ENCODE peak calls at places on chromosomes 3 and 15, in four cellular contexts. One of them, this sample, is unnamed.

GRCh38 chr3:37887062-37887461 is 25.4 kb downstream of the CTDSPL start:
- DNase-seq in transverse colon: no peak
- DNase-seq in A549: no peak
- DNase-seq in AG10803: no peak
- DNase-seq in this sample: no peak

GRCh38 chr15:62248277-62248974 is 83.3 kb upstream of the C2CD4B start:
- DNase-seq in transverse colon: no peak
- DNase-seq in A549: no peak
- DNase-seq in AG10803: no peak
- DNase-seq in this sample: no peak

GRCh38 chr15:51681303-51681963 is at the start of gene SCG3:
- DNase-seq in transverse colon: peak; percentile 76
- DNase-seq in A549: peak; percentile 25
- DNase-seq in AG10803: peak; percentile 37
- DNase-seq in this sample: peak; percentile 78

GRCh38 chr3:179071161-179071568 is 444 bp downstream of the ZMAT3 start:
- DNase-seq in transverse colon: peak; percentile 30
- DNase-seq in A549: peak; percentile 15
- DNase-seq in AG10803: peak; percentile 48
- DNase-seq in this sample: no peak

GRCh38 chr15:75945953-75946352 is 42.3 kb downstream of the FBXO22 start:
- DNase-seq in transverse colon: no peak
- DNase-seq in A549: no peak
- DNase-seq in AG10803: peak; percentile 16
- DNase-seq in this sample: peak; percentile 18

GRCh38 chr3:178246004-178246403 is 290.2 kb upstream of the KCNMB2 start:
- DNase-seq in transverse colon: no peak
- DNase-seq in A549: no peak
- DNase-seq in AG10803: no peak
- DNase-seq in this sample: no peak

GRCh38 chr3:42101481-42101880 is 10.3 kb downstream of the TRAK1 start:
- DNase-seq in transverse colon: no peak
- DNase-seq in A549: no peak
- DNase-seq in AG10803: no peak
- DNase-seq in this sample: peak; percentile 56

GRCh38 chr15:66215811-66216210 is 37.7 kb downstream of the MEGF11 start:
- DNase-seq in transverse colon: no peak
- DNase-seq in A549: no peak
- DNase-seq in AG10803: no peak
- DNase-seq in this sample: no peak

GRCh38 chr3:124258057-124258500 is 266.2 kb upstream of the ROPN1 start:
- DNase-seq in transverse colon: no peak
- DNase-seq in A549: no peak
- DNase-seq in AG10803: peak; percentile 35
- DNase-seq in this sample: no peak

GRCh38 chr3:171566803-171567422 is 106.7 kb upstream of the TNIK start:
- DNase-seq in transverse colon: no peak
- DNase-seq in A549: peak; percentile 26
- DNase-seq in AG10803: peak; percentile 30
- DNase-seq in this sample: peak; percentile 16

GRCh38 chr15:68994149-68994548 is 20.3 kb upstream of the NOX5 start:
- DNase-seq in transverse colon: no peak
- DNase-seq in A549: no peak
- DNase-seq in AG10803: peak; percentile 84
- DNase-seq in this sample: peak; percentile 22

GRCh38 chr3:15805756-15806266 is 8.0 kb upstream of the ANKRD28 start:
- DNase-seq in transverse colon: no peak
- DNase-seq in A549: no peak
- DNase-seq in AG10803: peak; percentile 63
- DNase-seq in this sample: no peak

GRCh38 chr15:70198441-70199123 is 100.9 kb upstream of the TLE3 start:
- DNase-seq in transverse colon: no peak
- DNase-seq in A549: no peak
- DNase-seq in AG10803: no peak
- DNase-seq in this sample: no peak

GRCh38 chr3:60933828-60934227 is 317.4 kb downstream of the FHIT start:
- DNase-seq in transverse colon: no peak
- DNase-seq in A549: no peak
- DNase-seq in AG10803: peak; percentile 2
- DNase-seq in this sample: no peak
- TF ChIP-seq CTCF in transverse colon: no peak
- TF ChIP-seq CTCF in A549: no peak
- TF ChIP-seq CTCF in AG10803: no peak
- TF ChIP-seq CTCF in this sample: no peak

DNA sequence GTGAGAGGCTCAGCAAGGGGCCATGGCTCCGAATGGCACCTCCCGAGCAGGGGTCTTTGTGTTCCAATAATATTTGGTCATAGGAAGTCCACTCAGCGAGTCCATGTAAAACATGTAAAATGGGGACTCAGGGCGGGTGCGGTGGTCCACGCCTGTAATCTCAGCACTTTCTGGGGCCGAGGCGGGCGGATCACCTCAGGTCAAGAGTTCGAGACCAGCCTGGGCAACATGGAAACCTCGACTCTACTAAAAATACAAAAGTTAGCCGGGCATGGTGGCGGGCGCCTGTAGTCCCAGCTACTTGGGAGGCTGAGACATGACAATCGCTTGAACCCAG is 26.4 kb downstream of the EFCC1 start:
- DNase-seq in transverse colon: no peak
- DNase-seq in A549: no peak
- DNase-seq in AG10803: no peak
- DNase-seq in this sample: no peak
- H3K4me3 ChIP-seq in transverse colon: peak overlapping the region; percentile 34
- H3K4me3 ChIP-seq in A549: peak overlapping the region; percentile 54
- H3K4me3 ChIP-seq in AG10803: no peak overlapping the region
- H3K4me3 ChIP-seq in this sample: no peak overlapping the region

DNA sequence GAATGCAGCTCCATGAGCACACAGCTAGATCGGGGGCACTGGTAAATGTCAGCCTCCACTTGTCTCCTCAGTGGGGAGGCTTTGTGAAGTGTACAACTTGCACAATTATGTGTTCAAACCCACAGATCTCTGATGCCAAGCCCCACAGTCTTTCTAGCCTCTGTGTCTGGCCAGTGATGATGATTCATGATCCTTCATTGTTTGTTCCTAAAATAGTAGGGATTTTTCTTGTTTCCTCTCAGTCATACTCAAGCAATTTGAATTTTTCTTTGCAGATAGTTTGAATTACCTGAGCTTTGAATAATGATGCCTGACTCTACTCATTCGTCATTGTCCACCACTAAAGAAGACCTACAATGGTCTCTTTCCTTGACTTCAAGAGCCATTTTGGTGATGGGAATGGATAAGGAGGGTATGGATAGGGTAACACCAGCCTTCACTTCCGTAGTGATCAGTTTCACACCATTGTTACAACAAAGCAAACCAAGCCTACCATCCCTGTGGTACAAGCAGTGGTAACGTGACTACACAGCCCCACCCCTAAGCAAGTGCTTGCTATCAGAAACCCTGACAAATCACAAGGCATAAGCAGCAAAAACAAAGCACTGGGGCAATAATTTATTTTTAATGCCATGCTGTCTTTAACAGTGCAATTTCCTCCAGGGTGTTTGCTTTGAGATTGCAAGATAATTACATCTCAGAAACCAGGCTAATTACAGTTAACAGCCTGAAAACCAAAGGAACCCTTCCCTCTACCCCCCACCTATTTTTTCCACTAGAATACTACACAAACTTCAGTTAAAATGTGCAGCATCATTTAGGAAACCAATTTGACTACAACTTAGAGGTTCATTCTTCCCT is 114.1 kb upstream of the PPP2R3A start:
- DNase-seq in transverse colon: no peak
- DNase-seq in A549: no peak
- DNase-seq in AG10803: peak; percentile 47
- DNase-seq in this sample: no peak
- TF ChIP-seq CTCF in transverse colon: no peak
- TF ChIP-seq CTCF in A549: no peak
- TF ChIP-seq CTCF in AG10803: no peak
- TF ChIP-seq CTCF in this sample: no peak

DNA sequence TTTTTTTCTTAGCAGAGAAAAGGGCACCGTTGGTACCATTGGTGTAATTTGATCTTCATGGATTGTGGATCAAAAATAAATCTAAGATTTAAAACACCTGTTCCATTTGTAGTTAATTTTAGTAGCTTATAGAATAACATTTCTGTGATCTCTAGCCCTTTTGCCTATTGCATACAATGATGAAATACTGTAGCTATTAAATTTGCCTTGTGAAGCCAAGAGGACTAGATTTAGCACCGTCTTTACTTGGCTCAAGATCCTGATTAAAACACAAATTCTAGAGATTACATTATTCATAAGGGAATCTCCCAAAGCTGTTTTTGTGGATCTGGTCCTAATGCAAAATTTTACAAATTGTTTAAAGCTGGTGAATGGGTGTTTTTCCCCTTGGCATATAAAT is 8.2 kb downstream of the TBC1D23 start:
- DNase-seq in transverse colon: no peak
- DNase-seq in A549: no peak
- DNase-seq in AG10803: peak; percentile 56
- DNase-seq in this sample: peak; percentile 73
- H3K4me3 ChIP-seq in transverse colon: no peak overlapping the region
- H3K4me3 ChIP-seq in A549: no peak overlapping the region
- H3K4me3 ChIP-seq in AG10803: no peak overlapping the region
- H3K4me3 ChIP-seq in this sample: no peak overlapping the region

GRCh38 chr3:50174947-50175524 is 16.4 kb upstream of the GNAT1 start:
- DNase-seq in transverse colon: no peak
- DNase-seq in A549: no peak
- DNase-seq in AG10803: no peak
- DNase-seq in this sample: no peak
- TF ChIP-seq CTCF in transverse colon: no peak
- TF ChIP-seq CTCF in A549: no peak
- TF ChIP-seq CTCF in AG10803: no peak
- TF ChIP-seq CTCF in this sample: no peak

GRCh38 chr15:47819158-47819557 is 101.9 kb downstream of the SEMA6D start:
- DNase-seq in transverse colon: no peak
- DNase-seq in A549: no peak
- DNase-seq in AG10803: no peak
- DNase-seq in this sample: no peak
- H3K4me3 ChIP-seq in transverse colon: no peak overlapping the region
- H3K4me3 ChIP-seq in A549: no peak overlapping the region
- H3K4me3 ChIP-seq in AG10803: no peak overlapping the region
- H3K4me3 ChIP-seq in this sample: no peak overlapping the region